ENCODE peak calls at places on chromosomes 16 and 17, in eight cellular contexts. One of them, this sample, is unnamed.

GRCh38 chr16:53744449-53744848 is 40.5 kb downstream of the FTO start:
- DNase-seq in HS-5: no peak
- DNase-seq in A549: no peak
- DNase-seq in naive thymus-derived CD8-positive, alpha-beta T cell: no peak
- DNase-seq in PC-9: peak; percentile 22
- DNase-seq in sigmoid colon: no peak
- DNase-seq in NCI-H1417: no peak
- DNase-seq in retina: no peak
- DNase-seq in this sample: peak; percentile 47

GRCh38 chr17:9512323-9513168 is 63.1 kb downstream of the STX8 start:
- DNase-seq in HS-5: no peak
- DNase-seq in A549: peak; percentile 17
- DNase-seq in naive thymus-derived CD8-positive, alpha-beta T cell: no peak
- DNase-seq in PC-9: no peak
- DNase-seq in sigmoid colon: no peak
- DNase-seq in NCI-H1417: no peak
- DNase-seq in retina: no peak
- DNase-seq in this sample: no peak

GRCh38 chr17:58338907-58339774 is 10.5 kb upstream of the TSPOAP1 start:
- DNase-seq in HS-5: no peak
- DNase-seq in A549: no peak
- DNase-seq in naive thymus-derived CD8-positive, alpha-beta T cell: no peak
- DNase-seq in PC-9: no peak
- DNase-seq in sigmoid colon: peak; percentile 80
- DNase-seq in NCI-H1417: no peak
- DNase-seq in retina: peak; percentile 52
- DNase-seq in this sample: no peak

GRCh38 chr16:69918241-69918640 is 32.9 kb upstream of the CLEC18A start:
- DNase-seq in HS-5: no peak
- DNase-seq in A549: no peak
- DNase-seq in naive thymus-derived CD8-positive, alpha-beta T cell: no peak
- DNase-seq in PC-9: no peak
- DNase-seq in sigmoid colon: no peak
- DNase-seq in NCI-H1417: no peak
- DNase-seq in retina: no peak
- DNase-seq in this sample: no peak

GRCh38 chr17:13027246-13027645 is 9.4 kb upstream of the ELAC2 start:
- DNase-seq in HS-5: no peak
- DNase-seq in A549: no peak
- DNase-seq in naive thymus-derived CD8-positive, alpha-beta T cell: no peak
- DNase-seq in PC-9: no peak
- DNase-seq in sigmoid colon: no peak
- DNase-seq in NCI-H1417: no peak
- DNase-seq in retina: no peak
- DNase-seq in this sample: no peak

GRCh38 chr17:1399366-1399678 is 700 bp downstream of the YWHAE start:
- DNase-seq in HS-5: no peak
- DNase-seq in A549: no peak
- DNase-seq in naive thymus-derived CD8-positive, alpha-beta T cell: no peak
- DNase-seq in PC-9: no peak
- DNase-seq in sigmoid colon: no peak
- DNase-seq in NCI-H1417: no peak
- DNase-seq in retina: no peak
- DNase-seq in this sample: no peak

GRCh38 chr17:36496018-36496789 is 9.7 kb downstream of the ZNHIT3 start:
- DNase-seq in HS-5: no peak
- DNase-seq in A549: no peak
- DNase-seq in naive thymus-derived CD8-positive, alpha-beta T cell: no peak
- DNase-seq in PC-9: no peak
- DNase-seq in sigmoid colon: peak; percentile 40
- DNase-seq in NCI-H1417: no peak
- DNase-seq in retina: no peak
- DNase-seq in this sample: no peak

GRCh38 chr17:50626037-50626574 is 8.6 kb upstream of the ABCC3 start:
- DNase-seq in HS-5: no peak
- DNase-seq in A549: peak; percentile 88
- DNase-seq in naive thymus-derived CD8-positive, alpha-beta T cell: peak; percentile 53
- DNase-seq in PC-9: peak; percentile 52
- DNase-seq in sigmoid colon: peak; percentile 90
- DNase-seq in NCI-H1417: peak; percentile 81
- DNase-seq in retina: peak; percentile 88
- DNase-seq in this sample: peak; percentile 89

GRCh38 chr17:78617371-78618061 is 40.3 kb upstream of the DNAH17 start:
- DNase-seq in HS-5: no peak
- DNase-seq in A549: no peak
- DNase-seq in naive thymus-derived CD8-positive, alpha-beta T cell: no peak
- DNase-seq in PC-9: no peak
- DNase-seq in sigmoid colon: no peak
- DNase-seq in NCI-H1417: no peak
- DNase-seq in retina: peak; percentile 50
- DNase-seq in this sample: no peak